ENCODE peak calls at places on chromosomes 4 and X, in six cellular contexts. One of them, this sample, is unnamed. For H3K9me3, the result is how much of the 10 kb centered on the place peaks cover.

GRCh38 chr4:75985116-75985515 is 5.6 kb downstream of the SDAD1 start:
- DNase-seq in A549: no peak
- DNase-seq in stomach: no peak
- DNase-seq in tibial nerve: no peak
- DNase-seq in body of pancreas: no peak
- DNase-seq in adrenal gland: peak
- DNase-seq in this sample: no peak

GRCh38 chrX:17876135-17876534 is 15.0 kb upstream of the RAI2 start:
- DNase-seq in adrenal gland: no peak
- DNase-seq in A549: no peak
- DNase-seq in body of pancreas: no peak
- DNase-seq in tibial nerve: no peak
- DNase-seq in stomach: no peak
- DNase-seq in this sample: no peak

GRCh38 chrX:133559909-133560308 is 144.6 kb upstream of the GPC4 start:
- DNase-seq in tibial nerve: no peak
- DNase-seq in stomach: no peak
- DNase-seq in adrenal gland: no peak
- DNase-seq in body of pancreas: no peak
- DNase-seq in A549: no peak
- DNase-seq in this sample: no peak

GRCh38 chr4:26785766-26786165 is 74.9 kb upstream of the STIM2 start:
- DNase-seq in stomach: no peak
- DNase-seq in A549: no peak
- DNase-seq in adrenal gland: no peak
- DNase-seq in tibial nerve: no peak
- DNase-seq in body of pancreas: no peak
- DNase-seq in this sample: no peak

GRCh38 chr4:169604903-169605331 is 7.5 kb downstream of the NEK1 start:
- DNase-seq in A549: no peak
- DNase-seq in body of pancreas: no peak
- DNase-seq in stomach: no peak
- DNase-seq in tibial nerve: no peak
- DNase-seq in adrenal gland: no peak
- DNase-seq in this sample: no peak

GRCh38 chrX:120732879-120733278 is 103.0 kb upstream of the C1GALT1C1 start:
- DNase-seq in adrenal gland: no peak
- DNase-seq in stomach: no peak
- DNase-seq in tibial nerve: no peak
- DNase-seq in body of pancreas: no peak
- DNase-seq in A549: no peak
- DNase-seq in this sample: no peak

GRCh38 chrX:101787934-101788333 is 128.3 kb upstream of the ARMCX2 start:
- DNase-seq in adrenal gland: no peak
- DNase-seq in tibial nerve: no peak
- DNase-seq in body of pancreas: no peak
- DNase-seq in stomach: no peak
- DNase-seq in A549: peak
- DNase-seq in this sample: no peak

GRCh38 chrX:67692246-67692645 is 148.4 kb downstream of the AR start:
- DNase-seq in A549: no peak
- DNase-seq in tibial nerve: no peak
- DNase-seq in adrenal gland: no peak
- DNase-seq in stomach: no peak
- DNase-seq in body of pancreas: no peak
- DNase-seq in this sample: no peak

GRCh38 chr4:38871593-38871992 is 4.0 kb downstream of the FAM114A1 start:
- DNase-seq in tibial nerve: no peak
- DNase-seq in body of pancreas: no peak
- DNase-seq in stomach: no peak
- DNase-seq in A549: no peak
- DNase-seq in adrenal gland: no peak
- DNase-seq in this sample: no peak

GRCh38 chr4:61520688-61521160 is 320.6 kb downstream of the ADGRL3 start:
- DNase-seq in tibial nerve: no peak
- DNase-seq in body of pancreas: no peak
- DNase-seq in stomach: peak
- DNase-seq in A549: no peak
- DNase-seq in adrenal gland: no peak
- DNase-seq in this sample: no peak

GRCh38 chr4:187618701-187619278 is 376.8 kb upstream of the ZFP42 start:
- DNase-seq in body of pancreas: no peak
- DNase-seq in tibial nerve: no peak
- DNase-seq in A549: no peak
- DNase-seq in stomach: no peak
- DNase-seq in adrenal gland: no peak
- DNase-seq in this sample: no peak

GRCh38 chr4:114277690-114278089 is 298.2 kb upstream of the ARSJ start:
- DNase-seq in stomach: no peak
- DNase-seq in tibial nerve: no peak
- DNase-seq in body of pancreas: no peak
- DNase-seq in A549: no peak
- DNase-seq in adrenal gland: no peak
- DNase-seq in this sample: no peak

GRCh38 chr4:139607302-139608060 is 51.5 kb upstream of the SETD7 start:
- DNase-seq in tibial nerve: no peak
- DNase-seq in stomach: no peak
- DNase-seq in adrenal gland: no peak
- DNase-seq in body of pancreas: no peak
- DNase-seq in A549: no peak
- DNase-seq in this sample: no peak

GRCh38 chr4:186604124-186604627 is 48.8 kb upstream of the MTNR1A start:
- DNase-seq in body of pancreas: no peak
- DNase-seq in tibial nerve: no peak
- DNase-seq in A549: no peak
- DNase-seq in stomach: no peak
- DNase-seq in adrenal gland: no peak
- DNase-seq in this sample: no peak

GRCh38 chr4:109562457-109563237 is 2.6 kb downstream of the MCUB start:
- DNase-seq in A549: no peak
- DNase-seq in adrenal gland: no peak
- DNase-seq in stomach: no peak
- DNase-seq in tibial nerve: no peak
- DNase-seq in body of pancreas: peak
- DNase-seq in this sample: no peak

GRCh38 chrX:10243056-10243455 is 86.3 kb downstream of the CLCN4 start:
- DNase-seq in tibial nerve: no peak
- DNase-seq in adrenal gland: no peak
- DNase-seq in A549: no peak
- DNase-seq in stomach: no peak
- DNase-seq in body of pancreas: no peak
- DNase-seq in this sample: no peak

GRCh38 chr4:87007345-87008181 is 72.8 kb downstream of the AFF1 start:
- DNase-seq in body of pancreas: peak
- DNase-seq in tibial nerve: peak
- DNase-seq in adrenal gland: peak
- DNase-seq in stomach: peak
- DNase-seq in A549: no peak
- DNase-seq in this sample: peak

DNA sequence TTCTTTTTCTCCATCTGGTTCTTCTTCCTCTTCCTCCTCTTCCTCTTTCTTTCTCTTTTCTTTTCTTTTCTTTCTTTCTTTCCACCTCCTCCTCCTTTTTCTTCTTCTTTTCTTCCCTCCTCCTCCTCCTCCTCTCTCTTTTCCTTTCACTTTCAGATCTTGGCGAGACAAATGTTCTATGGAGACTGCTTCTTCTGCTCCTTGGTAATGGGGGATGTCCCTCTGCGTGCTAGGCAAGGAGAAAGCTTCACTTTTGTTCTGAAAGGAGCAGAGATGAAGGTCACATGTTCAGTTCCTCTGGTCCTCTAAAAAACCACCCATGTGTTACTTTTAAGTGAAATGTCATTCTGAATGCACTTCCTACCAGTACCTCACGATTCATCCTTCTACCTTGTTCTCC is 33.2 kb downstream of the NBDY start:
- DNase-seq in A549: no peak
- DNase-seq in stomach: no peak
- DNase-seq in body of pancreas: no peak
- DNase-seq in tibial nerve: no peak
- DNase-seq in adrenal gland: no peak
- DNase-seq in this sample: no peak
- H3K4me3 ChIP-seq in A549: no peak
- H3K4me3 ChIP-seq in stomach: no peak
- H3K4me3 ChIP-seq in body of pancreas: no peak
- H3K4me3 ChIP-seq in tibial nerve: no peak
- H3K4me3 ChIP-seq in adrenal gland: no peak
- H3K4me3 ChIP-seq in this sample: no peak

GRCh38 chr4:1578301-1578781 is 105.8 kb downstream of the FAM53A start:
- DNase-seq in body of pancreas: no peak
- DNase-seq in tibial nerve: no peak
- DNase-seq in A549: no peak
- DNase-seq in stomach: no peak
- DNase-seq in adrenal gland: peak
- DNase-seq in this sample: no peak
- TF ChIP-seq CTCF in body of pancreas: no peak
- TF ChIP-seq CTCF in tibial nerve: no peak
- TF ChIP-seq CTCF in A549: no peak
- TF ChIP-seq CTCF in stomach: no peak
- TF ChIP-seq CTCF in adrenal gland: no peak
- TF ChIP-seq CTCF in this sample: no peak

GRCh38 chrX:148310402-148311200 is 189.8 kb upstream of the AFF2 start:
- DNase-seq in stomach: no peak
- DNase-seq in body of pancreas: no peak
- DNase-seq in adrenal gland: no peak
- DNase-seq in tibial nerve: no peak
- DNase-seq in A549: no peak
- DNase-seq in this sample: no peak
- H3K9me3 ChIP-seq in stomach: under half
- H3K9me3 ChIP-seq in body of pancreas: under half
- H3K9me3 ChIP-seq in adrenal gland: under half
- H3K9me3 ChIP-seq in tibial nerve: under half
- H3K9me3 ChIP-seq in A549: under half
- H3K9me3 ChIP-seq in this sample: under half

DNA sequence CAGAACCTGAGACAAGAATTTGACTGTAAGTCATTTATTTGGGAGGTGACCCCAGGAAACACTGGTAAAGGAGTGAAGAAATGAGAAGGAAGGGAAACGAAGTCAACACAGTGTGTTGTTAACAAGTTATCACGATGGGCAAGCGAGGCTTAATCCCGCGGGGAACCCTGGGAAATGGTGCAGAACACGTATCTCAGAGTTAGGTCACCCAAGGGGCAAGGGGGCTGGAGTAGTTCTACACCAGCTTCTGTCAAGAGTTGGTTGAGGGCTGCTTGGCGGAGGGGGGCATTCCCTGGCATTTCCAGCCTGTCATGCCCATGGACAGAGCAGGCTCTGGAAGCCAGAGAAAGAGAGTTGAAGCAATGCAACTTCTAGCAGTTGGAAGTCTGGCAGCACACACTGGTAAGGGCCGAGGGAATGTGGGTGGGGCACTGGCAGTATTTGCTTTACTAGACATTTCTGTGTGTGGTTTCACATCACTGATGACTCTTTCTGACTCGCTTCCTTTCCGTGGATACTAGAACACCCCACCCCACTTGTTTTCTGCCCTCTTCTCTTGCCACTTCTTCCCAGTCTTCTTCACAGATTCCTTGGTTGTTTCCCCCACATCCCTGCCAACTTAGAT is 52.2 kb upstream of the ADGRG2 start:
- DNase-seq in adrenal gland: no peak
- DNase-seq in tibial nerve: peak
- DNase-seq in body of pancreas: no peak
- DNase-seq in stomach: no peak
- DNase-seq in A549: peak
- DNase-seq in this sample: no peak
- H3K4me3 ChIP-seq in adrenal gland: no peak
- H3K4me3 ChIP-seq in tibial nerve: no peak
- H3K4me3 ChIP-seq in body of pancreas: no peak
- H3K4me3 ChIP-seq in stomach: no peak
- H3K4me3 ChIP-seq in A549: no peak
- H3K4me3 ChIP-seq in this sample: no peak

GRCh38 chrX:147478899-147479298 is 432.8 kb upstream of the FMR1 start:
- DNase-seq in stomach: no peak
- DNase-seq in tibial nerve: no peak
- DNase-seq in body of pancreas: no peak
- DNase-seq in A549: no peak
- DNase-seq in adrenal gland: no peak
- DNase-seq in this sample: no peak

GRCh38 chrX:147476008-147476407 is 435.7 kb upstream of the FMR1 start:
- DNase-seq in A549: peak
- DNase-seq in tibial nerve: no peak
- DNase-seq in stomach: no peak
- DNase-seq in body of pancreas: peak
- DNase-seq in adrenal gland: peak
- DNase-seq in this sample: peak
- TF ChIP-seq CTCF in A549: peak
- TF ChIP-seq CTCF in tibial nerve: no peak
- TF ChIP-seq CTCF in stomach: no peak
- TF ChIP-seq CTCF in body of pancreas: peak
- TF ChIP-seq CTCF in adrenal gland: peak
- TF ChIP-seq CTCF in this sample: no peak

GRCh38 chrX:56000169-56000568 is 232.0 kb upstream of the KLF8 start:
- DNase-seq in body of pancreas: no peak
- DNase-seq in A549: no peak
- DNase-seq in adrenal gland: no peak
- DNase-seq in tibial nerve: no peak
- DNase-seq in stomach: no peak
- DNase-seq in this sample: no peak
- H3K9me3 ChIP-seq in body of pancreas: under half
- H3K9me3 ChIP-seq in A549: under half
- H3K9me3 ChIP-seq in adrenal gland: under half
- H3K9me3 ChIP-seq in tibial nerve: under half
- H3K9me3 ChIP-seq in stomach: under half
- H3K9me3 ChIP-seq in this sample: under half

DNA sequence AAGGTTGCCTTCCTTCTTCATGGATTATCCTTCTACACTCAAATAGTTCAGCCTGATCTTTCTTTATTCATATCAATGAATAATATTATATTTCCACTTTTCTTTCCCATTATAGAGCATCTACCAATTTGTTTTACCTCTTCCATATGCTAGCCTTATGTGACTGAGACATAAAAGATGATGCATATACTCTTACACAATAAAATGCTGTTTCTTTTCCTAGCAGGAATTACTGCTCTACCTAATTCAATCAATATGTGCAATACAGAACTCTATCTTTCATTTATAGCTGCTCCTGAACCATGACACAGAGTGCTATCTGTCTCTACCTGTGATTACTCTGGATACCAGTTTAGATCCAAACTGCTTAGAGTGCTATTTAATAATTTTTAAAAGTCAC is 2334.0 kb downstream of the PCDH7 start:
- DNase-seq in stomach: no peak
- DNase-seq in adrenal gland: no peak
- DNase-seq in body of pancreas: no peak
- DNase-seq in A549: no peak
- DNase-seq in tibial nerve: no peak
- DNase-seq in this sample: no peak
- H3K4me3 ChIP-seq in stomach: no peak
- H3K4me3 ChIP-seq in adrenal gland: no peak
- H3K4me3 ChIP-seq in body of pancreas: no peak
- H3K4me3 ChIP-seq in A549: no peak
- H3K4me3 ChIP-seq in tibial nerve: no peak
- H3K4me3 ChIP-seq in this sample: no peak

GRCh38 chr4:8886625-8887406 is 15.2 kb upstream of the HMX1 start:
- DNase-seq in body of pancreas: no peak
- DNase-seq in tibial nerve: no peak
- DNase-seq in stomach: no peak
- DNase-seq in adrenal gland: no peak
- DNase-seq in A549: no peak
- DNase-seq in this sample: no peak
- TF ChIP-seq CTCF in body of pancreas: no peak
- TF ChIP-seq CTCF in tibial nerve: no peak
- TF ChIP-seq CTCF in stomach: no peak
- TF ChIP-seq CTCF in adrenal gland: no peak
- TF ChIP-seq CTCF in A549: peak
- TF ChIP-seq CTCF in this sample: peak